ENCODE peak calls at places on chromosomes 5 and 9, in eight cellular contexts. B, A, R, D, N, Q, V and J are unnamed samples.

GRCh38 chr5:53480474-53481353 is at the start of gene FST:
- DNase-seq in B (peak; percentile 78), A (no peak), R (peak; percentile 36), D (peak; percentile 25), N (no peak), Q (no peak), V (peak; percentile 29), J (no peak)

GRCh38 chr9:129052592-129052991 is 16.2 kb downstream of the MIGA2 start:
- DNase-seq in B (no peak), A (no peak), R (no peak), D (no peak), N (peak; percentile 72), Q (peak; percentile 91), V (no peak), J (no peak)

GRCh38 chr5:42057254-42057690 is 132.2 kb downstream of the FBXO4 start:
- DNase-seq in B (peak; percentile 73), A (no peak), R (peak; percentile 25), D (peak; percentile 23), N (peak; percentile 51), Q (no peak), V (no peak), J (no peak)

GRCh38 chr5:132260714-132261615 is 3.5 kb downstream of the PDLIM4 start:
- DNase-seq in B (peak; percentile 23), A (peak; percentile 69), R (peak; percentile 96), D (no peak), N (peak; percentile 72), Q (peak; percentile 83), V (peak; percentile 12), J (peak; percentile 92)

GRCh38 chr9:104872959-104873850 is 54.8 kb downstream of the ABCA1 start:
- DNase-seq in B (no peak), A (no peak), R (peak; percentile 97), D (peak; percentile 43), N (no peak), Q (peak; percentile 55), V (peak; percentile 77), J (peak; percentile 85)

GRCh38 chr5:87020099-87020934 is 247.4 kb upstream of the RASA1 start:
- DNase-seq in B (no peak), A (no peak), R (peak; percentile 16), D (peak; percentile 2), N (no peak), Q (peak; percentile 53), V (peak; percentile 27), J (no peak)

GRCh38 chr5:132327278-132327959 is 33.2 kb downstream of the SLC22A4 start:
- DNase-seq in B (no peak), A (no peak), R (peak; percentile 18), D (no peak), N (no peak), Q (no peak), V (no peak), J (no peak)

GRCh38 chr9:122380293-122380692 is 9.5 kb downstream of the PTGS1 start:
- DNase-seq in B (no peak), A (no peak), R (no peak), D (no peak), N (no peak), Q (no peak), V (no peak), J (no peak)

GRCh38 chr5:57335092-57335491 is 147.5 kb downstream of the ACTBL2 start:
- DNase-seq in B (no peak), A (no peak), R (peak; percentile 90), D (peak; percentile 70), N (no peak), Q (no peak), V (no peak), J (no peak)

GRCh38 chr5:149128023-149128875 is 13.0 kb upstream of the ABLIM3 start:
- DNase-seq in B (peak; percentile 66), A (no peak), R (peak; percentile 41), D (peak; percentile 76), N (no peak), Q (peak; percentile 42), V (no peak), J (no peak)

GRCh38 chr5:132419517-132420468 is 50.3 kb downstream of the SLC22A5 start:
- DNase-seq in B (peak; percentile 84), A (peak; percentile 31), R (peak; percentile 72), D (peak; percentile 88), N (peak; percentile 56), Q (peak; percentile 74), V (peak; percentile 71), J (peak; percentile 87)

GRCh38 chr5:119319401-119319800 is 36.4 kb upstream of the TNFAIP8 start:
- DNase-seq in B (no peak), A (no peak), R (no peak), D (no peak), N (no peak), Q (no peak), V (no peak), J (no peak)

GRCh38 chr9:21413089-21414023 is 4.4 kb downstream of the IFNA8 start:
- DNase-seq in B (no peak), A (no peak), R (no peak), D (no peak), N (no peak), Q (no peak), V (no peak), J (no peak)

GRCh38 chr5:1282139-1282992 is 12.5 kb downstream of the TERT start:
- DNase-seq in B (no peak), A (no peak), R (no peak), D (no peak), N (no peak), Q (peak; percentile 62), V (no peak), J (peak; percentile 60)

GRCh38 chr9:4382722-4383317 is 83.0 kb upstream of the GLIS3 start:
- DNase-seq in B (no peak), A (no peak), R (peak; percentile 23), D (no peak), N (peak; percentile 23), Q (no peak), V (no peak), J (no peak)

GRCh38 chr5:172887735-172888134 is 53.7 kb downstream of the ERGIC1 start:
- DNase-seq in B (no peak), A (no peak), R (peak; percentile 95), D (no peak), N (no peak), Q (peak; percentile 70), V (no peak), J (peak; percentile 93)

GRCh38 chr9:7228786-7229185 is 471.0 kb downstream of the KDM4C start:
- DNase-seq in B (no peak), A (no peak), R (no peak), D (no peak), N (no peak), Q (no peak), V (no peak), J (no peak)

GRCh38 chr5:140631063-140631462 is 1.9 kb downstream of the CD14 start:
- DNase-seq in B (no peak), A (no peak), R (no peak), D (no peak), N (no peak), Q (no peak), V (no peak), J (no peak)

GRCh38 chr5:140631831-140632365 is 1.1 kb downstream of the CD14 start:
- DNase-seq in B (no peak), A (no peak), R (no peak), D (no peak), N (no peak), Q (no peak), V (no peak), J (no peak)

GRCh38 chr5:140632366-140633080 is 452 bp downstream of the CD14 start:
- DNase-seq in B (no peak), A (peak; percentile 23), R (peak; percentile 54), D (no peak), N (no peak), Q (peak; percentile 71), V (peak; percentile 59), J (peak; percentile 81)

GRCh38 chr5:140628711-140629110 is 4.3 kb downstream of the CD14 start:
- DNase-seq in B (no peak), A (no peak), R (no peak), D (no peak), N (no peak), Q (no peak), V (no peak), J (no peak)

GRCh38 chr5:140630296-140630695 is 2.7 kb downstream of the CD14 start:
- DNase-seq in B (no peak), A (no peak), R (no peak), D (no peak), N (no peak), Q (no peak), V (no peak), J (no peak)
- H3K9me3 ChIP-seq in B (peaks cover 36% of the 10 kb centered on the region), A (no peaks in the 10 kb centered on the region), R (no peaks in the 10 kb centered on the region), D (peaks cover 20% of the 10 kb centered on the region), N (no peaks in the 10 kb centered on the region), Q (no peaks in the 10 kb centered on the region), V (no peaks in the 10 kb centered on the region), J (no peaks in the 10 kb centered on the region)

DNA sequence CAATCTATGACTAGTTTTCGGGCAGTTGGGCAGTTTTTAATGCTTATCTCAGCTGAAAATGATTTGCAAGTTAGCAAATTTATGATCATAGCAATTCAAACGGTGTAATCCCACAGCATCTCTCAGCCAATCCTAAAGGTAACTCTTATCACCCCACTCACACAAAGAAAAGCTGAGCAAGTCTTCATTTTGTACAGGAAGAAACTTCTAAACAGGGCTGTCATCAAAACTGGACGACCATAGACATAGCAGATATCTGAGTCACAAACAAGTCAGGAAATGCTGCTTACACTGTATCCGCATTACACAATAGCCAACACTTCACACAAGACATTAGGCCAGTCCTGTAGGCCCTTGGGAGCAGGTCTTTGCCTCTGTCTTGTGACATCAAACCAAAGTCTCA is 2.6 kb upstream of the ENC1 start:
- DNase-seq in B (no peak), A (no peak), R (peak; percentile 96), D (no peak), N (peak; percentile 48), Q (peak; percentile 48), V (no peak), J (no peak)
- TF ChIP-seq POLR2A in B (no peak), A (no peak), R (no peak), D (no peak), N (no peak), Q (no peak), V (no peak), J (no peak)

DNA sequence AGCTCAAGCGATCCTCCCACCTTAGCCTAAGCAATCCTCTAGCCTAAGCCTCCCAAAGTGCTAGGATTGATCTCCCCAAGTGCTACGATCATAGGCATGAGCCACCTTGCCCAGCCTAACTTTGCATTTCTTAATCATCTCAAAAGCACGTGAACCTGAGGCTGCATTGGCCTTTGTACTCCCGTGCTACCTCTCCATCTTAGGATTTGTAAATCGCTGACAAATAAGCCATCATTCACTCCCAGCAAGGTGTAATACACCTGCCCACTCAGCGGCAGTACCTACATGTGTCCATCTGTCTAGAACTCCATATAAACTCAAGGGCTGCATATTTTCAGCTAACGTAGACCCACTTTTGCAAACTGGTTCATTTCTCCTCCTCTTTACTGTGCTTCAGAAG is 2.8 kb downstream of the ANKH start:
- DNase-seq in B (no peak), A (no peak), R (no peak), D (no peak), N (no peak), Q (no peak), V (no peak), J (no peak)
- H3K27ac ChIP-seq in B (no peak overlapping the region), A (no peak overlapping the region), R (no peak overlapping the region), D (no peak overlapping the region), N (no peak overlapping the region), Q (no peak overlapping the region), V (no peak overlapping the region), J (no peak overlapping the region)

DNA sequence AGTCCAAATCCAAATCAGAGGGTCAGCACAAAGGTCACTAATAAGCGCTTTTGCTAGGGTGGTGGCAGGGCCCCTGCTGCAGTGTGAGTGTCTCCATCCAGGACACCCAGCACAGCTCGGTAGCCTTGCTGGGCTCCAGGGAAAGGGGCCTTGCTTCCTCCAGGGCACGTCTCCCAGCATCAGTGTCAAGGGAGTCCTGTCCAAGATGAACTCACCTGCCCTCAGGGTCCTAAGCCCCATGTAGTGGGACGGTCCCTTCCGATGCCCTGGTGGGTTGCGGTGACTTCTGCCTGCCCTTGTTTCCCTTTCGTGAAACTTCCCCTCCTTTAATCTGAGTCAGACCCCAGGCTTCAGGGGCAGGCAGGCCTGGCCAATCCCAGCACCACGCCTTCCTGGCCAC is 101.7 kb downstream of the ZNF354C start:
- DNase-seq in B (no peak), A (no peak), R (no peak), D (no peak), N (no peak), Q (peak; percentile 10), V (no peak), J (peak; percentile 52)
- H3K9me3 ChIP-seq in B (no peaks in the 10 kb centered on the region), A (no peaks in the 10 kb centered on the region), R (no peaks in the 10 kb centered on the region), D (peaks cover 23% of the 10 kb centered on the region), N (no peaks in the 10 kb centered on the region), Q (peaks cover 3% of the 10 kb centered on the region), V (no peaks in the 10 kb centered on the region), J (no peaks in the 10 kb centered on the region)